ENCODE peak calls at places on chromosomes 12 and 14, in four cellular contexts. One of them, this sample, is unnamed. For H3K27me3, the result is how much of the 10 kb centered on the place peaks cover.

GRCh38 chr14:98906123-98906995 is 365.6 kb downstream of the BCL11B start:
- DNase-seq in mammary epithelial cell: peak
- DNase-seq in psoas muscle: peak
- DNase-seq in heart right ventricle: no peak
- DNase-seq in this sample: no peak

GRCh38 chr12:46391630-46392029 is 19.1 kb upstream of the SLC38A2 start:
- DNase-seq in psoas muscle: no peak
- DNase-seq in mammary epithelial cell: no peak
- DNase-seq in heart right ventricle: no peak
- DNase-seq in this sample: peak

GRCh38 chr14:25394356-25394755 is 344.4 kb upstream of the STXBP6 start:
- DNase-seq in mammary epithelial cell: no peak
- DNase-seq in heart right ventricle: no peak
- DNase-seq in psoas muscle: no peak
- DNase-seq in this sample: no peak

GRCh38 chr14:65299837-65300236 is 112.7 kb upstream of the FUT8 start:
- DNase-seq in heart right ventricle: no peak
- DNase-seq in mammary epithelial cell: no peak
- DNase-seq in psoas muscle: no peak
- DNase-seq in this sample: no peak

GRCh38 chr14:24403294-24404013 is 4.7 kb downstream of the NYNRIN start:
- DNase-seq in heart right ventricle: no peak
- DNase-seq in mammary epithelial cell: no peak
- DNase-seq in psoas muscle: no peak
- DNase-seq in this sample: no peak

GRCh38 chr12:67645126-67645525 is 3.4 kb upstream of the DYRK2 start:
- DNase-seq in psoas muscle: no peak
- DNase-seq in mammary epithelial cell: no peak
- DNase-seq in heart right ventricle: no peak
- DNase-seq in this sample: no peak

GRCh38 chr14:42224053-42224888 is 617.6 kb downstream of the LRFN5 start:
- DNase-seq in mammary epithelial cell: peak
- DNase-seq in heart right ventricle: no peak
- DNase-seq in psoas muscle: peak
- DNase-seq in this sample: peak

GRCh38 chr14:75223664-75224154 is 47.3 kb upstream of the TMED10 start:
- DNase-seq in heart right ventricle: no peak
- DNase-seq in mammary epithelial cell: no peak
- DNase-seq in psoas muscle: no peak
- DNase-seq in this sample: no peak

GRCh38 chr14:102752239-102752847 is 24.9 kb upstream of the TRAF3 start:
- DNase-seq in psoas muscle: no peak
- DNase-seq in mammary epithelial cell: no peak
- DNase-seq in heart right ventricle: no peak
- DNase-seq in this sample: no peak

GRCh38 chr12:22121224-22121623 is 75.2 kb downstream of the CMAS start:
- DNase-seq in mammary epithelial cell: no peak
- DNase-seq in psoas muscle: no peak
- DNase-seq in heart right ventricle: no peak
- DNase-seq in this sample: no peak

GRCh38 chr14:96508900-96509299 is 6.7 kb downstream of the PAPOLA start:
- DNase-seq in heart right ventricle: no peak
- DNase-seq in mammary epithelial cell: no peak
- DNase-seq in psoas muscle: no peak
- DNase-seq in this sample: peak

GRCh38 chr12:47818007-47818376 is 1.7 kb downstream of the HDAC7 start:
- DNase-seq in psoas muscle: no peak
- DNase-seq in mammary epithelial cell: no peak
- DNase-seq in heart right ventricle: no peak
- DNase-seq in this sample: no peak

GRCh38 chr12:3464561-3464960 is 26.4 kb upstream of the PRMT8 start:
- DNase-seq in mammary epithelial cell: peak
- DNase-seq in heart right ventricle: no peak
- DNase-seq in psoas muscle: no peak
- DNase-seq in this sample: no peak

GRCh38 chr14:38366374-38366773 is 110.5 kb upstream of the CLEC14A start:
- DNase-seq in heart right ventricle: no peak
- DNase-seq in psoas muscle: no peak
- DNase-seq in mammary epithelial cell: no peak
- DNase-seq in this sample: no peak

GRCh38 chr12:74185360-74185759 is 352.3 kb upstream of the ATXN7L3B start:
- DNase-seq in mammary epithelial cell: no peak
- DNase-seq in psoas muscle: no peak
- DNase-seq in heart right ventricle: no peak
- DNase-seq in this sample: no peak

GRCh38 chr14:106013879-106014376 is 487.5 kb downstream of the TMEM121 start:
- DNase-seq in psoas muscle: no peak
- DNase-seq in mammary epithelial cell: no peak
- DNase-seq in heart right ventricle: no peak
- DNase-seq in this sample: no peak

GRCh38 chr12:5797661-5798060 is 147.4 kb downstream of the ANO2 start:
- DNase-seq in psoas muscle: no peak
- DNase-seq in heart right ventricle: no peak
- DNase-seq in mammary epithelial cell: no peak
- DNase-seq in this sample: no peak

GRCh38 chr14:41604793-41605534 is 1.7 kb upstream of the LRFN5 start:
- DNase-seq in mammary epithelial cell: no peak
- DNase-seq in heart right ventricle: peak
- DNase-seq in psoas muscle: peak
- DNase-seq in this sample: no peak

GRCh38 chr14:78835909-78836308 is 665.7 kb downstream of the NRXN3 start:
- DNase-seq in heart right ventricle: no peak
- DNase-seq in mammary epithelial cell: no peak
- DNase-seq in psoas muscle: no peak
- DNase-seq in this sample: no peak

GRCh38 chr12:101828463-101829196 is 2.1 kb downstream of the GNPTAB start:
- DNase-seq in psoas muscle: no peak
- DNase-seq in heart right ventricle: no peak
- DNase-seq in mammary epithelial cell: no peak
- DNase-seq in this sample: no peak

GRCh38 chr12:123858176-123858575 is 96.1 kb downstream of the DNAH10 start:
- DNase-seq in psoas muscle: no peak
- DNase-seq in mammary epithelial cell: no peak
- DNase-seq in heart right ventricle: no peak
- DNase-seq in this sample: no peak

GRCh38 chr14:39568809-39569538 is 136.7 kb upstream of the FBXO33 start:
- DNase-seq in heart right ventricle: no peak
- DNase-seq in mammary epithelial cell: no peak
- DNase-seq in psoas muscle: no peak
- DNase-seq in this sample: no peak

GRCh38 chr12:4138051-4138450 is 135.5 kb upstream of the CCND2 start:
- DNase-seq in psoas muscle: no peak
- DNase-seq in heart right ventricle: no peak
- DNase-seq in mammary epithelial cell: no peak
- DNase-seq in this sample: no peak

GRCh38 chr12:7934153-7934552 is 1.8 kb downstream of the SLC2A3 start:
- DNase-seq in heart right ventricle: no peak
- DNase-seq in psoas muscle: no peak
- DNase-seq in mammary epithelial cell: no peak
- DNase-seq in this sample: no peak

GRCh38 chr12:104652910-104653309 is 196.2 kb downstream of the CHST11 start:
- DNase-seq in mammary epithelial cell: no peak
- DNase-seq in psoas muscle: no peak
- DNase-seq in heart right ventricle: no peak
- DNase-seq in this sample: no peak

GRCh38 chr14:92417759-92418158 is 94.8 kb downstream of the SLC24A4 start:
- DNase-seq in psoas muscle: no peak
- DNase-seq in heart right ventricle: no peak
- DNase-seq in mammary epithelial cell: no peak
- DNase-seq in this sample: no peak

GRCh38 chr12:122867701-122868461 is 28.0 kb downstream of the VPS37B start:
- DNase-seq in psoas muscle: peak
- DNase-seq in mammary epithelial cell: no peak
- DNase-seq in heart right ventricle: peak
- DNase-seq in this sample: no peak

GRCh38 chr12:100142851-100143559 is at the start of gene BLTP3B:
- DNase-seq in mammary epithelial cell: peak
- DNase-seq in heart right ventricle: peak
- DNase-seq in psoas muscle: peak
- DNase-seq in this sample: peak

GRCh38 chr12:100133200-100133599 is 9.5 kb downstream of the BLTP3B start:
- DNase-seq in psoas muscle: no peak
- DNase-seq in mammary epithelial cell: no peak
- DNase-seq in heart right ventricle: no peak
- DNase-seq in this sample: no peak

GRCh38 chr12:100141666-100141997 is 1.0 kb downstream of the BLTP3B start:
- DNase-seq in mammary epithelial cell: peak
- DNase-seq in heart right ventricle: no peak
- DNase-seq in psoas muscle: no peak
- DNase-seq in this sample: peak

GRCh38 chr12:100141998-100142850 is 450 bp downstream of the BLTP3B start:
- DNase-seq in heart right ventricle: peak
- DNase-seq in mammary epithelial cell: no peak
- DNase-seq in psoas muscle: peak
- DNase-seq in this sample: peak

DNA sequence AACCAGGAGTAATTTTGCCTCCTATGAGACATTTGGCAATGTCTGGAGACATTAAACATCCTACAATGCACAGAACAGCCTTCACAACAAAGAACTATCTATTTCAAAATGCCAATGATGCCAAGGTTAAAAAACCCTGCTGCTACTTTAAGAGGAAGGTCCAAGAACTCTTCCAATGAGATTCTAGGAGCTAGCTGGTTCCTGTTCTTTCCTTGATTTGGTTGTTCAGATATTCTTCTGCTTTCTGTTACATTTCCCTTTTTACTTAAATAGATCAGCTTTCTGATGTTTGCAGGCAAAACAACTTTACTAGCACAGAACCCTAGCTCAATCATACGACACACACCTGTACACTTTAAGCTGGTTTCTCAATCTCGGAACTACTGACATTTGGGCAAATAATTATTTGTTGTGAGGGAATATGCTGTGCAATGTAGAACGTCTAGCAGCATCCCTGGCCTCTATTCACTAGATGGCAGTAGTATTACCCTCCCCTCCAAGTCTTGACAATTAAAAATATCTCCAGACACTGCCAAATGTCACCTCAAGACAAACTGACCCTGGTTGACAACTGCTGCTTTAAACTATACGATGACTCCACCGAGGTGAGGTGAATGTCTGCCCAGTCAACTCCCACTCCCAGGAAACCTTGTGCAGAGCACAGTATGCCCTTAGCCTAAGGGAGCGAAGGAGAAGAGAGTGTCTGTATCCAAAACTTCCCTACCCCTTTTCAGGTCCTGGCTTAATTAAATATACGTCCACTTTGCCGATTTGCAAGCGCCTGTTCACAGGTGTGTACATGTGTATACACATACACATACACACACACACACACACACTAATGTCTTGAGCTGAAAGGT is 4.4 kb downstream of the BLTP3B start:
- DNase-seq in heart right ventricle: no peak
- DNase-seq in psoas muscle: no peak
- DNase-seq in mammary epithelial cell: peak
- DNase-seq in this sample: peak
- TF ChIP-seq CTCF in heart right ventricle: peak
- TF ChIP-seq CTCF in psoas muscle: peak
- TF ChIP-seq CTCF in mammary epithelial cell: peak
- TF ChIP-seq CTCF in this sample: peak

GRCh38 chr12:52651726-52652261 is at the start of gene KRT2:
- DNase-seq in mammary epithelial cell: no peak
- DNase-seq in psoas muscle: no peak
- DNase-seq in heart right ventricle: no peak
- DNase-seq in this sample: no peak
- H3K27me3 ChIP-seq in mammary epithelial cell: under half
- H3K27me3 ChIP-seq in psoas muscle: under half
- H3K27me3 ChIP-seq in heart right ventricle: under half
- H3K27me3 ChIP-seq in this sample: under half

GRCh38 chr12:49225551-49226166 is 36.8 kb upstream of the TUBA1A start:
- DNase-seq in psoas muscle: no peak
- DNase-seq in mammary epithelial cell: no peak
- DNase-seq in heart right ventricle: no peak
- DNase-seq in this sample: peak
- TF ChIP-seq CTCF in psoas muscle: peak
- TF ChIP-seq CTCF in mammary epithelial cell: no peak
- TF ChIP-seq CTCF in heart right ventricle: peak
- TF ChIP-seq CTCF in this sample: peak

GRCh38 chr12:1355396-1355795 is 239.0 kb downstream of the FBXL14 start:
- DNase-seq in psoas muscle: no peak
- DNase-seq in heart right ventricle: no peak
- DNase-seq in mammary epithelial cell: no peak
- DNase-seq in this sample: no peak
- H3K27me3 ChIP-seq in psoas muscle: under half
- H3K27me3 ChIP-seq in heart right ventricle: under half
- H3K27me3 ChIP-seq in mammary epithelial cell: under half
- H3K27me3 ChIP-seq in this sample: under half

GRCh38 chr12:42590324-42590934 is 883 bp upstream of the PRICKLE1 start:
- DNase-seq in psoas muscle: peak
- DNase-seq in heart right ventricle: peak
- DNase-seq in mammary epithelial cell: peak
- DNase-seq in this sample: no peak
- TF ChIP-seq CTCF in psoas muscle: no peak
- TF ChIP-seq CTCF in heart right ventricle: peak
- TF ChIP-seq CTCF in mammary epithelial cell: no peak
- TF ChIP-seq CTCF in this sample: peak

DNA sequence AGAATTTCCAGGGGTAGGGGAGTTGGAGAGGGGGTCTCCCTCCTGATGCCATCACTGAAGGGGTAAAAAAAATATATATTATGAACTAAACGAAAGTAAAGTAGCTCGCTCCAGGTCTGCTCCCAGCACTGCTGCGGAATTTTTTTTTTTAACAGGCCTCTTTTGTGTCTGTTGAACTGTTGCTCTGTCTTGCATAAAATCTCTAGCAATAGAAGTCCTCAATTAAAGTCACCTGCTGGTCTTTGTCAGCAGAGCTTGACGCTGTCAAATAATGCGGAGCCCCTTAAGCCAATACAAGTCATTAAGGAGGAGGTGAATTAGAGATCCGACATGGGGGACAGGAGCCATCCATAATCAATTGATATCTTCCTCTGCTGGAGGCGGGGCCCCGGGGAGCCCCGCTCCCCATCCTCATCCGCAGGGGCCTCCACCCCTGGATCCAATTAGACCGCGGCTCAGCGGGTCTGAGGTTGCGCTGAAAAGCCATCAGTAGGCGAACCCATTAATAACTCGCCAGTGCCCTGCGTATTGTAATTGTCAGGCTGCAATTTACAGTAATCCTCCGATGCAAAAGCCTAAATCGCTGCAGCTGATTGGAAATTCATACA is 85.6 kb downstream of the DICER1 start:
- DNase-seq in mammary epithelial cell: no peak
- DNase-seq in heart right ventricle: no peak
- DNase-seq in psoas muscle: no peak
- DNase-seq in this sample: no peak
- H3K27me3 ChIP-seq in mammary epithelial cell: under half
- H3K27me3 ChIP-seq in heart right ventricle: under half
- H3K27me3 ChIP-seq in psoas muscle: under half
- H3K27me3 ChIP-seq in this sample: under half